ENCODE peak calls at places on chromosomes 2 and 18, in seven cellular contexts. K is foreskin fibroblast, J is T-cell, V is GM19239, B is nucleus accumbens, U is ureter, A is NCI-H1436. P is an unnamed sample.
A peak's percentile ranks its signal among the peaks of the same experiment; 100 is the strongest.

GRCh38 chr2:85905187-85905666 is 16.4 kb upstream of the ST3GAL5 start:
- DNase-seq in A (no peak), J (no peak), K (peak; percentile 30), V (no peak), U (no peak), B (peak; percentile 50), P (no peak)

GRCh38 chr2:177078416-177078815 is 134.2 kb upstream of the HNRNPA3 start:
- DNase-seq in A (no peak), U (peak; percentile 55), V (no peak), B (peak; percentile 57), K (peak; percentile 2), J (no peak), P (no peak)

GRCh38 chr2:109595644-109596043 is 18.1 kb downstream of the SEPTIN10 start:
- DNase-seq in A (no peak), B (no peak), K (no peak), U (no peak), J (no peak), V (no peak), P (no peak)

GRCh38 chr2:131492418-131493198 is 411 bp upstream of the MZT2A start:
- DNase-seq in U (peak; percentile 94), J (peak; percentile 88), A (peak; percentile 94), K (peak; percentile 94), B (peak; percentile 78), V (peak; percentile 86), P (peak; percentile 67)

GRCh38 chr18:58887613-58887963 is 22.9 kb downstream of the ZNF532 start:
- DNase-seq in J (no peak), K (no peak), U (peak; percentile 56), B (no peak), V (no peak), A (no peak), P (no peak)

GRCh38 chr2:45826889-45827635 is 175.6 kb downstream of the PRKCE start:
- DNase-seq in B (no peak), K (peak; percentile 96), V (no peak), U (no peak), J (no peak), A (no peak), P (peak; percentile 85)

GRCh38 chr2:200600549-200601212 is 14.9 kb downstream of the AOX1 start:
- DNase-seq in V (no peak), B (no peak), A (no peak), K (peak; percentile 26), U (no peak), J (no peak), P (no peak)

GRCh38 chr2:183995632-183996031 is 602.7 kb upstream of the ZNF804A start:
- DNase-seq in B (no peak), J (no peak), A (no peak), V (no peak), U (no peak), K (no peak), P (no peak)

GRCh38 chr2:70088508-70089219 is 1.4 kb downstream of the PCBP1 start:
- DNase-seq in J (no peak), K (no peak), U (no peak), A (peak; percentile 46), B (no peak), V (no peak), P (no peak)

GRCh38 chr2:232527905-232528470 is 2.0 kb downstream of the CHRND start:
- DNase-seq in A (no peak), U (no peak), K (no peak), J (no peak), B (no peak), V (no peak), P (no peak)

GRCh38 chr18:49055787-49056186 is 105.0 kb upstream of the SMAD7 start:
- DNase-seq in J (no peak), U (peak; percentile 61), B (no peak), V (peak; percentile 28), K (peak; percentile 69), A (no peak), P (no peak)

GRCh38 chr2:102806250-102806837 is 44.5 kb downstream of the TMEM182 start:
- DNase-seq in U (peak; percentile 72), J (peak; percentile 10), K (peak; percentile 79), V (peak; percentile 43), B (peak; percentile 28), A (peak; percentile 12), P (peak; percentile 43)

GRCh38 chr2:86336350-86337234 is 834 bp downstream of the REEP1 start:
- DNase-seq in U (no peak), B (no peak), A (no peak), J (no peak), K (peak; percentile 14), V (no peak), P (no peak)

GRCh38 chr18:70332694-70333093 is 43.8 kb downstream of the SOCS6 start:
- DNase-seq in B (no peak), K (peak; percentile 70), J (no peak), V (no peak), A (no peak), U (no peak), P (no peak)

GRCh38 chr2:74584088-74584645 is 29.6 kb downstream of the DOK1 start:
- DNase-seq in U (no peak), K (peak; percentile 51), V (no peak), B (no peak), J (no peak), A (no peak), P (no peak)

GRCh38 chr18:25373443-25373842 is 21.5 kb upstream of the ZNF521 start:
- DNase-seq in U (no peak), V (no peak), A (no peak), J (no peak), K (no peak), B (no peak), P (no peak)

GRCh38 chr2:63780483-63781155 is 61.1 kb upstream of the UGP2 start:
- DNase-seq in B (no peak), A (no peak), J (no peak), V (no peak), U (no peak), K (peak; percentile 37), P (no peak)

GRCh38 chr2:171485116-171485515 is 37.2 kb upstream of the CYBRD1 start:
- DNase-seq in A (no peak), K (no peak), V (no peak), U (no peak), J (no peak), B (no peak), P (no peak)

GRCh38 chr2:71988170-71988569 is 159.5 kb downstream of the CYP26B1 start:
- DNase-seq in U (no peak), V (no peak), J (no peak), K (no peak), A (no peak), B (no peak), P (no peak)

GRCh38 chr18:32201936-32202335 is 12.1 kb downstream of the MEP1B start:
- DNase-seq in V (no peak), B (no peak), U (no peak), K (no peak), J (no peak), A (no peak), P (no peak)

GRCh38 chr2:129884221-129884786 is 95.2 kb upstream of the RAB6C start:
- DNase-seq in K (no peak), B (no peak), A (no peak), V (no peak), U (no peak), J (no peak), P (no peak)